ENCODE peak calls at places on chromosomes 12 and 14, in four cellular contexts. F, N, O and T are unnamed samples.

GRCh38 chr12:117018276-117018675 is 80.9 kb downstream of the TESC start:
- DNase-seq in O (no peak), F (no peak), N (no peak), T (no peak)

GRCh38 chr12:48615681-48616080 is 45.8 kb upstream of the LALBA start:
- DNase-seq in O (no peak), N (no peak), F (no peak), T (no peak)

GRCh38 chr14:50521912-50522341 is 10.4 kb downstream of the MAP4K5 start:
- DNase-seq in F (no peak), O (no peak), N (peak), T (no peak)

GRCh38 chr14:33782923-33783322 is 168.0 kb downstream of the EGLN3 start:
- DNase-seq in F (no peak), N (no peak), O (no peak), T (no peak)

GRCh38 chr12:47102845-47103666 is 23.3 kb upstream of the AMIGO2 start:
- DNase-seq in F (no peak), O (no peak), N (no peak), T (no peak)

GRCh38 chr12:49904601-49905000 is 901 bp upstream of the FAIM2 start:
- DNase-seq in O (no peak), N (no peak), F (no peak), T (no peak)

GRCh38 chr12:55828357-55828756 is 1.0 kb downstream of the DNAJC14 start:
- DNase-seq in N (no peak), O (no peak), F (no peak), T (no peak)

GRCh38 chr12:66288121-66288520 is 14.2 kb upstream of the HELB start:
- DNase-seq in F (no peak), N (no peak), O (no peak), T (no peak)

GRCh38 chr14:104184911-104185499 is 46.6 kb downstream of the KIF26A start:
- DNase-seq in F (no peak), O (peak), N (no peak), T (no peak)

GRCh38 chr12:1130164-1130563 is 139.1 kb downstream of the ERC1 start:
- DNase-seq in F (no peak), O (no peak), N (peak), T (no peak)

GRCh38 chr12:2648406-2648805 is 146.4 kb upstream of the FKBP4 start:
- DNase-seq in O (no peak), F (no peak), N (no peak), T (no peak)

GRCh38 chr12:8123124-8123888 is at the start of gene CLEC4A:
- DNase-seq in O (no peak), F (no peak), N (no peak), T (no peak)

GRCh38 chr12:90152897-90153624 is 444.4 kb upstream of the ATP2B1 start:
- DNase-seq in O (no peak), F (no peak), N (no peak), T (no peak)

GRCh38 chr12:84924956-84925355 is 12.4 kb upstream of the SLC6A15 start:
- DNase-seq in O (no peak), F (no peak), N (no peak), T (no peak)

GRCh38 chr14:76131071-76131985 is 20.4 kb upstream of the GPATCH2L start:
- DNase-seq in N (no peak), O (no peak), F (no peak), T (no peak)

GRCh38 chr12:108854453-108855283 is 2.7 kb downstream of the SSH1 start:
- DNase-seq in N (no peak), F (peak), O (no peak), T (peak)

DNA sequence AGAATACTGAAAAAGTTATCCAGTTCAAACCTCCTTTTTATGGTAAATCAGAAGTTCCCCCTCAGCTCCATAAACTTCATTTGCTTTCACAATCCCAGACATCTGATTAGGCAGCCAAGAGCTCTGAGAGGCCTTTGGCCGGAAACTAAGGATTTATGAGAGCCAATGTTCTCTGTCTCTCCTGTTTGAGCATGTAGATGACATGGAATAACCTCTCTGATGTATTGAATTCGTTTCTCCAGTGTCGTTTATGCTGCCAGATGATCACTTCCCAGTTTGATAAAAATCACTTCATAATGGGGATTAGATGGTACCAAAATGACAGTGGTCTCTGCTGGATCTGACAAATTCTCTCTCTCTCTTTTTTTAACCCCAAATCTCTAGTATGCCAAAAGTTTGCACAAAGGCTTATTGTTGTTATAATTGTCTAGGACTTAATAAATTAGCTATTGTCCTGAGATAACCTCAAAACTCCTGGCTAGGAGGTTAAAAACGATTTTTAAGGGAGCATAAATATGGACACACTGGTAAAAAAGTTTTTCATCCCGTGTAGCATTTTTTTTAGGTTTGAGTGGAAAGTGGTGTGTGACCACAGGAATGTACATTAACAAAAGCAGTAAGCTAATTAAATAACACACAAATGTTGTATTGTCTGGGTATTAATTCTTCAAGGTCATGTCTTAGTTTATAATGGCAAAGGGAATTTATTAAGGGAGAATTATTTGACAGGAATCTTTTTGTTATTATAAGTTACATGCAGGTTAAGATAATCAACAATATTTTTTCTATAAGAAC is 82.6 kb upstream of the USP44 start:
- DNase-seq in O (no peak), F (no peak), N (no peak), T (no peak)
- TF ChIP-seq PBX3 in O (no peak), F (no peak), N (no peak), T (no peak)

GRCh38 chr12:121830588-121831265 is 26.9 kb downstream of the SETD1B start:
- DNase-seq in N (no peak), O (no peak), F (no peak), T (no peak)
- TF ChIP-seq PBX3 in N (no peak), O (no peak), F (no peak), T (no peak)

GRCh38 chr12:54430471-54431075 is 11.5 kb upstream of the ITGA5 start:
- DNase-seq in O (no peak), N (no peak), F (no peak), T (no peak)
- TF ChIP-seq PBX3 in O (no peak), N (no peak), F (no peak), T (no peak)

GRCh38 chr12:132228535-132229422 is 84.5 kb downstream of the NOC4L start:
- DNase-seq in N (no peak), F (no peak), O (no peak), T (no peak)
- TF ChIP-seq PBX3 in N (no peak), F (no peak), O (no peak), T (no peak)

DNA sequence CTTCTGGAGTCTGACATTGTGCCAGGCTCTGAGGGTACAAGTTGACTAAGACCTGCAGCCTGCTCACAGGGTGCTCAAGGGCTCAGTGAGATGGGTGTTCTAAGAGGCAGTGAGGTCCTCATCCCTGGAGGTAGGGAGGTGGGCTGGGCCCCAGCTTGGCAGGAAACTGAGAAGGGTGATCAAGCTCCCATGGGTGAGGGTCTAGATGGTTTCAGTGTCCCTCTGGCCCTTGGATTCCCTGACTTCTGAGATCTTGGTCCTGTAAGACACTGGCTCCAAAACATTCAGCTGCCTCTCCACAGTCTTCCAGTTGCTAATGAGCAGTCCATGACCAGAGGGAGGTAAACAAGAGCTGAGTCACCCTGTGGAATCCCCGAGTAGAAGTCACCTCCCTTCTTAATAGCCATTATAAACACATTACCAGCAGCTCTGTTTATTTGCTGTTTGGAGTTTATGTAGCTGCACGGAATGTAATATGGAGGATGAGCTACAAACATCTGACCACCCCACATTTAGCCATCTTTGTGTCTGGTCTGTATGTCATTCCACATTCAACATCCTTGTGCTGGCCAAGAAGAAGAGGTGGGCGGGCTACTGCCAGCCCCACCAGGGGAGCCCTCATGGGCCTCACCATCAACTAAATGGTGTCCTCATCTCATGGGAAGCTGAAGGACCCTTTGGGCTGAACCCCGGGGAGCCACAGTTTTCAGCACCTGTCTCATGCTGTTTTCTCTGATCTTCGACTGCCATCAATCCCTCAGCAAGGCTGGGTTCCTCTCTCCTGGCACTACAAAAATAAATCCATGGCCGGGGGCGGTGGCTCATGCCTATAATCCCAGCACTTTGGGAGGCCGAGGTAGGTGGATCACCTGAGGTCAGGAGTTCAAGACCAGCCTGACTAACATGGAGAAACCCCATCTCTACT is 37.2 kb upstream of the BDKRB2 start:
- DNase-seq in N (no peak), O (no peak), F (peak), T (no peak)
- TF ChIP-seq PBX3 in N (no peak), O (no peak), F (no peak), T (no peak)

GRCh38 chr14:91114079-91115065 is 499 bp downstream of the DGLUCY start:
- DNase-seq in N (peak), F (peak), O (peak), T (peak)

GRCh38 chr14:91112172-91112571 is 1.7 kb upstream of the DGLUCY start:
- DNase-seq in O (no peak), F (no peak), N (no peak), T (no peak)

GRCh38 chr14:91115986-91116385 is 2.1 kb downstream of the DGLUCY start:
- DNase-seq in O (no peak), N (no peak), F (no peak), T (no peak)

GRCh38 chr14:91111443-91111842 is 2.4 kb upstream of the DGLUCY start:
- DNase-seq in F (no peak), O (no peak), N (no peak), T (no peak)

DNA sequence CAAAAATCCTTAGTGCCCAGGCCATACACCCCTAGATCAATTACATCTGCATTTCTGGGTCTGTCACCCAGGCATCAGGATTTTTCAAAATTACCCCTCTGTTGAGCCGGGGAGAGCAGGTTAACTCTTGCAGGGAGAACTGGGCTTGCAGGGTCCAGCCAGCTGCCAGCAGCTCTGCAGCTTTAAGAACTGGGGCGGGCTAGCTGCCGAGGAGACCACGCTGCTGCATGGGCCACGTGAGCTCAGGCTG is at the start of gene DGLUCY:
- DNase-seq in N (no peak), F (peak), O (peak), T (no peak)
- TF ChIP-seq PBX3 in N (no peak), F (no peak), O (no peak), T (no peak)